ENCODE peak calls at places on chromosomes 13 and 19, in four cellular contexts. E is IMR-90, M is adrenal gland, L is transverse colon. J is an unnamed sample.

GRCh38 chr19:11324079-11324661 is 15.3 kb downstream of the RAB3D start:
- DNase-seq in E (peak; percentile 94), M (peak; percentile 72), L (peak; percentile 81), J (peak; percentile 64)

GRCh38 chr19:55099557-55100506 is 17.6 kb downstream of the PPP1R12C start:
- DNase-seq in L (no peak), E (no peak), M (no peak), J (no peak)

GRCh38 chr19:6734096-6734696 is 3.2 kb downstream of the GPR108 start:
- DNase-seq in M (no peak), E (no peak), L (no peak), J (no peak)

GRCh38 chr13:76944457-76944856 is 3.9 kb upstream of the ACOD1 start:
- DNase-seq in L (no peak), E (peak; percentile 68), M (peak; percentile 34), J (no peak)

GRCh38 chr19:802888-803561 is 5.8 kb downstream of the PTBP1 start:
- DNase-seq in E (no peak), M (no peak), L (no peak), J (no peak)

GRCh38 chr19:38032151-38032550 is 125.1 kb downstream of the SIPA1L3 start:
- DNase-seq in M (no peak), L (no peak), E (peak; percentile 74), J (no peak)

GRCh38 chr19:49436381-49437017 is 4.8 kb downstream of the SLC17A7 start:
- DNase-seq in M (no peak), L (no peak), E (no peak), J (no peak)

GRCh38 chr13:24802074-24802473 is 38.1 kb downstream of the RNF17 start:
- DNase-seq in L (no peak), M (no peak), E (no peak), J (no peak)

GRCh38 chr13:50801087-50801931 is 42.2 kb downstream of the DLEU7 start:
- DNase-seq in L (peak; percentile 65), M (peak; percentile 78), E (peak; percentile 72), J (no peak)

GRCh38 chr19:46579286-46579944 is 21.7 kb upstream of the CALM3 start:
- DNase-seq in E (no peak), L (no peak), M (no peak), J (no peak)

GRCh38 chr13:35767256-35767981 is 290.9 kb upstream of the MAB21L1 start:
- DNase-seq in M (no peak), L (no peak), E (no peak), J (no peak)

GRCh38 chr19:3249408-3249807 is 24.9 kb downstream of the CELF5 start:
- DNase-seq in E (no peak), M (no peak), L (no peak), J (no peak)

GRCh38 chr19:7928741-7929701 is 3.1 kb upstream of the CTXN1 start:
- DNase-seq in E (peak; percentile 88), L (no peak), M (peak; percentile 81), J (peak; percentile 84)

GRCh38 chr13:24982333-24982999 is 113.5 kb upstream of the PABPC3 start:
- DNase-seq in L (peak; percentile 56), E (no peak), M (no peak), J (no peak)

GRCh38 chr13:50990540-50991506 is 81.2 kb downstream of the RNASEH2B start:
- DNase-seq in M (peak; percentile 39), L (peak; percentile 32), E (peak; percentile 69), J (peak; percentile 59)

GRCh38 chr13:30466841-30467252 is 1.1 kb upstream of the HMGB1 start:
- DNase-seq in L (no peak), E (peak; percentile 20), M (no peak), J (no peak)

GRCh38 chr13:66899955-66900354 is 330.2 kb downstream of the PCDH9 start:
- DNase-seq in L (no peak), M (no peak), E (peak; percentile 5), J (no peak)

GRCh38 chr19:3031607-3031867 is 2.5 kb upstream of the TLE2 start:
- DNase-seq in M (no peak), E (no peak), L (no peak), J (no peak)

GRCh38 chr13:32098275-32098674 is 66.7 kb downstream of the FRY start:
- DNase-seq in M (no peak), E (no peak), L (no peak), J (no peak)

GRCh38 chr19:4686700-4687099 is 16.6 kb upstream of the MYDGF start:
- DNase-seq in L (no peak), E (no peak), M (no peak), J (no peak)
- TF ChIP-seq CTCF in L (no peak), E (no peak), M (no peak), J (no peak)

DNA sequence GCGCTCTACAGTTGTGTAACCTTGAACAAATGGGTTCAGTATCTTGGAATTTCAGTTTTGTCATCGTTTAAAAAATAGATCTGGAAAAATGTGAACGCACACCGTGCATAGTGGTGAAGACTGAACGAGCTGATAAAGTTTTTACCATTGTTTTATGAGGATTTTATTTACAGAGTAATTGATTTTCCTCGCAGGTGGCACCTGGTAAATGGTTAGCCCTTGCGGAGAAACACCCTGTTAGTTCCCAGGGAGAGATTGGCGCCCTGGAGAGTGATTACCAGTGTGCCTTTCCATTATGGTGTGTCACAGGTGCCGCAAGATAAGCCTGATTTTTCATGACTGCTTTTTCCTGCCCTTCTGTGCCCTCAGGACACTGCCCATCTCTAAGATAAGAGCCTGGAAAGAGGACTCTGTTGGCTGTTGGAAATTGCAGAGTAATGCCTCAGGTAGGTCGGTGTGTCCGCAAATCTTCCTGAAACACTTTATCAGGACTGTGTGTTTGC is 609 bp downstream of the ZNF181 start:
- DNase-seq in M (no peak), L (peak; percentile 28), E (no peak), J (no peak)
- H3K4me1 ChIP-seq in M (peaks cover 14% of the 10 kb centered on the region), L (peaks cover 21% of the 10 kb centered on the region), E (peaks cover 8% of the 10 kb centered on the region), J (peaks cover 19% of the 10 kb centered on the region)

GRCh38 chr13:44407379-44407778 is 33.8 kb downstream of the SERP2 start:
- DNase-seq in M (no peak), E (no peak), L (no peak), J (no peak)

GRCh38 chr13:44406617-44407016 is 33.0 kb downstream of the SERP2 start:
- DNase-seq in E (no peak), L (no peak), M (no peak), J (no peak)

GRCh38 chr13:44403720-44404063 is 30.1 kb downstream of the SERP2 start:
- DNase-seq in L (no peak), M (no peak), E (no peak), J (no peak)

GRCh38 chr13:44402902-44403719 is 29.5 kb downstream of the SERP2 start:
- DNase-seq in L (peak; percentile 65), E (no peak), M (no peak), J (no peak)

GRCh38 chr13:44404261-44405139 is 30.9 kb downstream of the SERP2 start:
- DNase-seq in E (no peak), L (peak; percentile 38), M (no peak), J (no peak)
- H3K27ac ChIP-seq in E (no peak overlapping the region), L (peak overlapping the region; percentile 77), M (no peak overlapping the region), J (no peak overlapping the region)

DNA sequence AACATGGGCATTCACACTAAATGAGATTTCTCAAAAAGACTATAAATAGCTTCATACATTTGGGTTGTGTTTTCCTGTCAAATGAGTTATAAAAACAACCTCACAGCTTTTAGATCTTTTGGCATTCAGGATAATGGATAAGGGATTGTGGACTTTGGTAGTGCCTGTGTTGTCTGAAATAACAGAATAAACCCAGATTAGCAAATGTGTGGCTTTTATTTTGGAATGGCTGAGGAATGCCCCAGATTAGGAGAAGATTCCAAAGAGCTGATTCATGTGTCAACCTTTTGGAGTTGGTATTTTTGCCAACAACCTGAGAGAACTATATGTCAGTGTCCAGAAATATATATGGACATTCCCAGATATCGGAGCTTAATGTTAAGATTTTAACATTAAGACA is 164.7 kb downstream of the MTUS2 start:
- DNase-seq in E (no peak), M (no peak), L (no peak), J (no peak)
- TF ChIP-seq CTCF in E (no peak), M (no peak), L (no peak), J (no peak)

DNA sequence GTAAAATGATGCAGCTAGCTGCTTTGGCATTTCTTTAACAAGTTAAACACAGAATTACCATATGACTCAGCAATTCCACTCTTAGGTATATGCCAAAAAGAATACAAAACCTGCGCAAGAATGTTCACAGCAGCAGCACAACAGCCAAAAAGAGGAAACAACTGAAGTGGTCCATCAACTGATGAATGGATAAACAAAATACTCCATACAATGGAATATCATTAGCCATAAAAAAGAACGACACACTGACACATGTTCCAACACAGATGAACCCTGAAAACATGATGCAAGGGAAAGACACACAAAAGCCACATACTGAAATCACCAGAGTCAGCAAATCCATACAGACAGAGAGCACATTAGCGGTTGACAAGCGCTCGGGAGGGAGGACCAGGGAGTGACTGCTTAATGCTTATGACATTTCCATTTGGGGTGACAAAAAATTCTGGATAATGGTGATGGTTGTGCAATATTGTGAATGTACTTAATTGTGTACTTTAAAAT is 3.0 kb downstream of the PCID2 start:
- DNase-seq in E (peak; percentile 65), M (no peak), L (no peak), J (no peak)
- H3K4me1 ChIP-seq in E (peaks cover 27% of the 10 kb centered on the region), M (peaks cover 58% of the 10 kb centered on the region), L (peaks cover 42% of the 10 kb centered on the region), J (peaks cover 11% of the 10 kb centered on the region)

GRCh38 chr13:43267916-43268315 is 244.5 kb downstream of the DNAJC15 start:
- DNase-seq in E (no peak), M (no peak), L (no peak), J (no peak)
- H3K27ac ChIP-seq in E (no peak overlapping the region), M (no peak overlapping the region), L (no peak overlapping the region), J (no peak overlapping the region)

J was measured in ovary.